ENCODE peak calls at places on chromosomes 12 and 14, in five cellular contexts. O is HepG2, G is H1, T is K562, A is GM12878. E is an unnamed sample.

GRCh38 chr12:46260913-46261476 is 7.8 kb downstream of the SLC38A1 start:
- DNase-seq in G (no peak), T (no peak), A (no peak), O (no peak), E (no peak)

GRCh38 chr12:100199347-100200136 is 1.1 kb upstream of the ACTR6 start:
- DNase-seq in O (peak; percentile 73), G (peak; percentile 23), T (peak; percentile 80), A (no peak), E (peak; percentile 52)

GRCh38 chr14:102776761-102777710 is at the start of gene TRAF3:
- DNase-seq in T (peak; percentile 89), O (no peak), G (no peak), A (no peak), E (no peak)

GRCh38 chr14:99603471-99603933 is 505 bp downstream of the CCDC85C start:
- DNase-seq in A (no peak), O (no peak), G (no peak), T (no peak), E (no peak)

GRCh38 chr12:15977999-15978398 is 66.9 kb downstream of the DERA start:
- DNase-seq in A (no peak), T (no peak), G (no peak), O (no peak), E (no peak)

GRCh38 chr12:20142956-20143355 is 225.4 kb upstream of the PDE3A start:
- DNase-seq in O (no peak), G (no peak), A (no peak), T (no peak), E (no peak)

GRCh38 chr12:115791331-115791730 is 486.2 kb downstream of the MED13L start:
- DNase-seq in O (no peak), G (no peak), T (no peak), A (no peak), E (no peak)

GRCh38 chr12:86234309-86234708 is 21.9 kb downstream of the MGAT4C start:
- DNase-seq in O (no peak), T (no peak), G (no peak), A (no peak), E (no peak)

GRCh38 chr14:20986811-20987210 is 3.0 kb upstream of the METTL17 start:
- DNase-seq in G (no peak), T (peak; percentile 32), O (peak; percentile 30), A (no peak), E (peak; percentile 48)

GRCh38 chr14:61524211-61524806 is 171.0 kb upstream of the HIF1A start:
- DNase-seq in T (no peak), O (peak; percentile 84), A (no peak), G (no peak), E (peak; percentile 71)

GRCh38 chr12:130223767-130224244 is 61.5 kb downstream of the FZD10 start:
- DNase-seq in A (no peak), T (no peak), O (no peak), G (no peak), E (no peak)

GRCh38 chr12:102171951-102172350 is 25.7 kb downstream of the PMCH start:
- DNase-seq in A (no peak), T (no peak), G (no peak), O (no peak), E (no peak)

GRCh38 chr14:88851587-88851986 is 27.1 kb downstream of the TTC8 start:
- DNase-seq in A (no peak), T (no peak), G (no peak), O (no peak), E (no peak)

GRCh38 chr14:29900609-29901350 is 26.9 kb downstream of the PRKD1 start:
- DNase-seq in A (no peak), T (no peak), G (no peak), O (no peak), E (no peak)

GRCh38 chr12:46534442-46534841 is 161.9 kb upstream of the SLC38A2 start:
- DNase-seq in T (no peak), A (no peak), G (no peak), O (no peak), E (no peak)

GRCh38 chr14:70096866-70097265 is 91.9 kb downstream of the SLC8A3 start:
- DNase-seq in O (peak; percentile 9), G (no peak), T (no peak), A (no peak), E (no peak)

GRCh38 chr12:121784460-121784859 is 9.0 kb downstream of the RHOF start:
- DNase-seq in G (no peak), A (no peak), O (no peak), T (no peak), E (no peak)

GRCh38 chr14:25113394-25113793 is 63.4 kb upstream of the STXBP6 start:
- DNase-seq in G (no peak), A (no peak), T (no peak), O (no peak), E (no peak)

GRCh38 chr12:32454075-32454474 is 54.7 kb downstream of the FGD4 start:
- DNase-seq in T (no peak), A (no peak), G (peak; percentile 27), O (no peak), E (peak; percentile 35)

GRCh38 chr12:128819293-128820144 is 4.2 kb downstream of the SLC15A4 start:
- DNase-seq in T (no peak), O (no peak), A (no peak), G (no peak), E (no peak)

GRCh38 chr12:128820253-128820652 is 3.5 kb downstream of the SLC15A4 start:
- DNase-seq in T (no peak), A (no peak), O (no peak), G (no peak), E (no peak)

GRCh38 chr12:128823216-128823915 is 392 bp downstream of the SLC15A4 start:
- DNase-seq in A (no peak), T (peak; percentile 74), O (peak; percentile 12), G (no peak), E (no peak)

GRCh38 chr12:128818065-128819022 is 5.4 kb downstream of the SLC15A4 start:
- DNase-seq in O (no peak), G (no peak), A (no peak), T (no peak), E (no peak)

DNA sequence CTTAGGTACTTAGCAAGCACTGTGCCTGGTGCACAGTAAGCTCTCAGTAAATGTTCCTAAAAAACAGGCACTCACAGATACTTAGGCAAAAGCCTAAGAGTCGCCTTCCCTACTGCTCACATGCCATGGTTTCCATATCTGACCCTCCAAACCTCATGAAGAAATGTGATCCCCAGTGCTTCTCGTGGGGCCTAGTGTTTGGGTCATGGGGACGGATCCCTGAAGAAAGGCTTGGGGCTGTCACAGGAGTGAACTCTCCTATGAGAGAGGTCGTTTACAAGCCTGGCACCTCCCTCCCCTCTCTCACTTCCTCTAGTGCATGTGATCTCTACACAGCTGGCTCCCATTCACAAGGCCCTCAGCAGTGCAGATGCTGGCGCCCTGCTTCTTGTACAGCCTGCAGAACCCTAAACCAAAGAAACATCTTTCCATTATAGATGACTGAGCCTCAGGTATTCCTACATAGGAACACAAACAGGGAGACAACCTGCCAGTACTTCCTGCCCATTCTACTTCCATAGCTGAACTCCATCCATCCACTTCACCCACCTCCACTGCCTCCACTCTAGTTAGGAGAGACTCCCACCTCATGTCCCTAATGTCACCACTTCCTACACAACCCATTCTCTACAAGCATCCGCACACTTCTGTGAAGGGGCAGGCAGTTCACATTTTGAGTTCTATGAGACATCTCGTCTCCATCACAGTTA is 2.9 kb downstream of the SLC15A4 start:
- DNase-seq in T (no peak), O (no peak), G (no peak), A (no peak), E (no peak)
- H3K4me3 ChIP-seq in T (no peak overlapping the region), O (no peak overlapping the region), G (no peak overlapping the region), A (peak overlapping the region; percentile 98), E (no peak overlapping the region)

DNA sequence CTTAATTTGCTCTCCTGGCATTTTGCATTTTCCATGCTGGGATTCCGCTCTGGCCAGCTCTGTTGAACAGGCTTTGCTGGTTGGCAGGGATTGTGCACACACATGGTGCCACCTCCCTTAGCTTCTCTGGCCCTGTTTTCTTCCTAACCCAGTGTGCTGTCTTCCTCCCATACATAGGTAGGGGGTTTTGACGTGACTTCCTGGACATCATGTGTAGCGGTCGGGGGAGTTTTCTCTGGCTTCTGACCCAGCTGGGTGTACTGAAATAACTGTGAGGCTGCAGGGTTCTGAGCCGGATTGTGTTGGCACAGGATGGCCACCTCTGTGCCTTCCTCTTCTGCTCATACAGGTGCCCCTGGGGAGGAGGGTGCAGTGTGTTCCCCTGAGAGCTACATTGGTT is 25.7 kb downstream of the C14orf132 start:
- DNase-seq in O (no peak), G (no peak), A (no peak), T (no peak), E (no peak)
- TF ChIP-seq ATF3 in O (no peak), G (no peak), A (no peak), T (no peak), E (no peak)

GRCh38 chr14:68461086-68461485 is 331.8 kb downstream of the ZFP36L1 start:
- DNase-seq in G (no peak), O (no peak), A (no peak), T (no peak), E (no peak)

GRCh38 chr14:68458253-68458652 is 334.6 kb downstream of the ZFP36L1 start:
- DNase-seq in O (no peak), G (no peak), A (no peak), T (no peak), E (no peak)

GRCh38 chr14:68458840-68459469 is 333.9 kb downstream of the ZFP36L1 start:
- DNase-seq in G (no peak), A (no peak), O (peak; percentile 95), T (no peak), E (no peak)

GRCh38 chr14:68460541-68460940 is 332.3 kb downstream of the ZFP36L1 start:
- DNase-seq in G (no peak), O (no peak), T (no peak), A (no peak), E (no peak)

DNA sequence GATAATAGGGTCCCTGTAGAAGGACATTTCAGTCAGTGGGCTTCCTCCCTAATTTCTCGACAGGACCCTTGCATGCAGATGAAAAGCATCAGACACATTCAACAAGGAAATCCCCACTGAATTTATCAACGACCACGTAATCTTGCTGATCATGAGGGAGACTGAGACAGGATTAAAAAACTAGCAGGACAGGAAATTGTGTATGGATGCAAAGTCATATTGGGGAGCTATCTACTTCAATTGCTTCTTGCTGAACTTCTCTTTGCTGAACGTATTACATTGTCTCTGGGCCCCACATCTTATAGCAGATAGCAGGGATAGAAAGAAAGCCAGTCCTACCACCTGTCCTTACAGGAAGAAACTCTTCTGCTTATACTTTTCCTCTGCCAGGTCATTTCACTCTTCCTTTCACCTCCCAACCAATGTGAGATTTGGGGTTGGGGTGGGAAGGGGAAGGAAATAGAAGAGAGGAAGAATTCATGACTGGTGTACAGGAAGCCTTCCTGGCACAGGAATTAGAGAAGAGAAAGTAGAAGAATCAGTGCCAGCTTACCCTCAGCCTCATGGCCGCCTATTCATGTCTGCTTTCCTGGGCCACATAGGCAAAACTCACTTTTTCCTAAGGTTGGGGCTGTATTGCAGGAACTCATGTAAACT is 333.3 kb downstream of the ZFP36L1 start:
- DNase-seq in O (no peak), T (no peak), A (no peak), G (no peak), E (no peak)
- H3K4me3 ChIP-seq in O (no peak overlapping the region), T (no peak overlapping the region), A (no peak overlapping the region), G (no peak overlapping the region), E (no peak overlapping the region)

GRCh38 chr12:40692617-40693502 is 621 bp downstream of the CNTN1 start:
- DNase-seq in O (no peak), T (no peak), G (no peak), A (no peak), E (no peak)

GRCh38 chr12:40697566-40698257 is 5.5 kb downstream of the CNTN1 start:
- DNase-seq in T (no peak), G (no peak), O (no peak), A (no peak), E (no peak)

GRCh38 chr12:40689576-40689975 is 2.7 kb upstream of the CNTN1 start:
- DNase-seq in T (no peak), G (no peak), O (no peak), A (no peak), E (no peak)

GRCh38 chr12:40691913-40692616 is at the start of gene CNTN1:
- DNase-seq in A (no peak), T (no peak), G (peak; percentile 89), O (no peak), E (peak; percentile 36)

GRCh38 chr12:40693503-40693863 is 1.2 kb downstream of the CNTN1 start:
- DNase-seq in O (no peak), G (no peak), T (no peak), A (no peak), E (peak; percentile 27)
- TF ChIP-seq ATF3 in O (no peak), G (no peak), T (no peak), A (no peak), E (no peak)